ENCODE peak calls at places on chromosomes 1 and 21, in four cellular contexts. R is Caco-2, M is thoracic aorta, D is fibroblast of lung. T is an unnamed sample.

GRCh38 chr1:156767879-156768608 is 709 bp downstream of the PRCC start:
- DNase-seq in D (no peak), R (no peak), M (no peak), T (peak; percentile 30)

GRCh38 chr1:111283838-111284237 is 6.8 kb upstream of the CHIA start:
- DNase-seq in D (no peak), M (no peak), R (no peak), T (no peak)

GRCh38 chr1:77687519-77687906 is 5.1 kb upstream of the ZZZ3 start:
- DNase-seq in D (peak; percentile 14), M (no peak), R (peak; percentile 64), T (peak; percentile 35)

GRCh38 chr1:101438359-101438758 is 201.5 kb downstream of the S1PR1 start:
- DNase-seq in D (no peak), M (no peak), R (no peak), T (peak; percentile 33)

GRCh38 chr1:177424746-177425145 is 254.0 kb downstream of the BRINP2 start:
- DNase-seq in M (no peak), R (no peak), D (no peak), T (peak; percentile 17)

GRCh38 chr1:118290046-118290445 is 105.0 kb upstream of the SPAG17 start:
- DNase-seq in M (no peak), R (no peak), D (no peak), T (no peak)

GRCh38 chr1:95176859-95177258 is 57.2 kb upstream of the RWDD3 start:
- DNase-seq in R (no peak), M (no peak), D (no peak), T (no peak)

GRCh38 chr21:43289442-43289841 is 120.6 kb downstream of the CRYAA start:
- DNase-seq in D (no peak), M (no peak), R (no peak), T (no peak)

GRCh38 chr1:96660503-96660902 is 61.1 kb upstream of the PTBP2 start:
- DNase-seq in D (peak; percentile 68), M (no peak), R (no peak), T (peak; percentile 47)

GRCh38 chr1:1084372-1085170 is 10.5 kb upstream of the RNF223 start:
- DNase-seq in M (no peak), D (no peak), R (peak; percentile 26), T (no peak)

GRCh38 chr1:204637985-204638356 is 47.6 kb downstream of the LRRN2 start:
- DNase-seq in R (no peak), D (peak; percentile 32), M (no peak), T (no peak)

GRCh38 chr1:40802078-40803075 is 18.8 kb downstream of the KCNQ4 start:
- DNase-seq in R (peak; percentile 47), M (peak; percentile 46), D (peak; percentile 75), T (peak; percentile 86)

GRCh38 chr1:78687914-78688313 is 38.3 kb downstream of the IFI44 start:
- DNase-seq in M (no peak), D (peak; percentile 35), R (no peak), T (peak; percentile 18)

GRCh38 chr1:164728719-164729118 is 169.7 kb downstream of the PBX1 start:
- DNase-seq in D (peak; percentile 73), M (no peak), R (no peak), T (no peak)

GRCh38 chr1:39671793-39672550 is at the start of gene NT5C1A:
- DNase-seq in D (peak; percentile 18), R (no peak), M (no peak), T (no peak)

GRCh38 chr1:204107892-204108291 is 35.0 kb downstream of the SOX13 start:
- DNase-seq in D (no peak), R (no peak), M (no peak), T (no peak)

GRCh38 chr1:5579966-5580365 is 412.3 kb downstream of the NPHP4 start:
- DNase-seq in D (no peak), R (no peak), M (no peak), T (no peak)

GRCh38 chr1:27526569-27527222 is 36.7 kb upstream of the WASF2 start:
- DNase-seq in M (no peak), R (no peak), D (no peak), T (no peak)
- H3K4me3 ChIP-seq in M (no peak overlapping the region), R (peak overlapping the region; percentile 42), D (peak overlapping the region; percentile 28), T (peak overlapping the region; percentile 25)

GRCh38 chr1:234144866-234145265 is 228.4 kb upstream of the COA6 start:
- DNase-seq in M (no peak), D (peak; percentile 21), R (no peak), T (no peak)

GRCh38 chr1:234139966-234140365 is 233.3 kb upstream of the COA6 start:
- DNase-seq in D (peak; percentile 97), M (no peak), R (no peak), T (peak; percentile 90)

GRCh38 chr1:234140388-234140787 is 232.9 kb upstream of the COA6 start:
- DNase-seq in R (no peak), M (no peak), D (peak; percentile 33), T (no peak)

GRCh38 chr1:234141006-234141405 is 232.2 kb upstream of the COA6 start:
- DNase-seq in M (no peak), R (no peak), D (no peak), T (no peak)

GRCh38 chr1:234143681-234144080 is 229.6 kb upstream of the COA6 start:
- DNase-seq in D (no peak), R (no peak), M (no peak), T (no peak)
- TF ChIP-seq CTCF in D (no peak), R (no peak), M (no peak), T (no peak)

DNA sequence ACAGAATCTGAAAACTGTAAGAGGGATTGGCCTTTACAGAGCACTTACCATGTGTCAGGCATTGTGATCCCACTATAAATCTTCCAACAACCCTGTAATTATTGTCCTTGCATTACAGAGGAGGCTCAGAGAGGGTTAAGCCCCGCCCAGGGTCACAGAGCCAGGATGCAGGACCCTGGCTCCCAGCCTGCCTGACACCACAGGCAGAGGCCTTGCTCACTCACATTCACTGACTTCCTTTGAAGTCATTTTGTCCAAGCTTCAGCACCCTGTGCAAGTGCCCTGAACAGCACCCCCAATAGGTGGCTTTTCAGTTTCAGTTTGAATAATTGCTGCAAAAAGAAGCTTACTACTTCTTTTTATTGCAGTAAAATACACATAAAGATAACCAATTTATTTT is 256.8 kb upstream of the NFIA start:
- DNase-seq in R (no peak), M (no peak), D (no peak), T (no peak)
- H3K4me3 ChIP-seq in R (no peak overlapping the region), M (no peak overlapping the region), D (no peak overlapping the region), T (no peak overlapping the region)

DNA sequence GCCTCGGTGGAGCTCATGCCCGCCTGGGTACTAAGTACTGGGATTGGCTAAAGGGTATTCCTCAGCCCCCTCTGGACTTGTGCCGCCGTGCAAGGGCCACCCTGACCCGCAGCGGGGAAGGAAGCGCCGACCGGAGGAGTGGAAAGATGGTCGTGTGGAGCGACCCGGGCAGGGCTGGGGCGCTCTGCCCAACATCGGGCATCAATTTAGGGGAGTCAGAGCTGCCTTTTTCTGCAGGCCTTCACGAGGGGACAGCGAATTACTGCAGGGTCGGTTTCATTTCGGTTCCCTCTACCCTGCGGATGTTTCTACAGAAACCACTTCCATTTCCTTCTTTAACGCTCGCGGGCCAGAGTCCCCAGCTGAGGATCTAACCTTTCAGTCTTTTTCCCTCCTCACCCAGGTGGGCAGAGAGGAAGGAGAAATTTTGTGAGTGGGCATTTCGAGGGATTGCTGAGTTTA is 986 bp downstream of the TOR1AIP1 start:
- DNase-seq in R (no peak), D (no peak), M (no peak), T (no peak)
- TF ChIP-seq CTCF in R (no peak), D (no peak), M (no peak), T (no peak)

GRCh38 chr1:211259596-211260126 is 495 bp downstream of the RCOR3 start:
- DNase-seq in M (no peak), D (no peak), R (no peak), T (no peak)
- H3K4me3 ChIP-seq in M (peak overlapping the region; percentile 94), D (peak overlapping the region; percentile 85), R (peak overlapping the region; percentile 79), T (peak overlapping the region; percentile 88)

DNA sequence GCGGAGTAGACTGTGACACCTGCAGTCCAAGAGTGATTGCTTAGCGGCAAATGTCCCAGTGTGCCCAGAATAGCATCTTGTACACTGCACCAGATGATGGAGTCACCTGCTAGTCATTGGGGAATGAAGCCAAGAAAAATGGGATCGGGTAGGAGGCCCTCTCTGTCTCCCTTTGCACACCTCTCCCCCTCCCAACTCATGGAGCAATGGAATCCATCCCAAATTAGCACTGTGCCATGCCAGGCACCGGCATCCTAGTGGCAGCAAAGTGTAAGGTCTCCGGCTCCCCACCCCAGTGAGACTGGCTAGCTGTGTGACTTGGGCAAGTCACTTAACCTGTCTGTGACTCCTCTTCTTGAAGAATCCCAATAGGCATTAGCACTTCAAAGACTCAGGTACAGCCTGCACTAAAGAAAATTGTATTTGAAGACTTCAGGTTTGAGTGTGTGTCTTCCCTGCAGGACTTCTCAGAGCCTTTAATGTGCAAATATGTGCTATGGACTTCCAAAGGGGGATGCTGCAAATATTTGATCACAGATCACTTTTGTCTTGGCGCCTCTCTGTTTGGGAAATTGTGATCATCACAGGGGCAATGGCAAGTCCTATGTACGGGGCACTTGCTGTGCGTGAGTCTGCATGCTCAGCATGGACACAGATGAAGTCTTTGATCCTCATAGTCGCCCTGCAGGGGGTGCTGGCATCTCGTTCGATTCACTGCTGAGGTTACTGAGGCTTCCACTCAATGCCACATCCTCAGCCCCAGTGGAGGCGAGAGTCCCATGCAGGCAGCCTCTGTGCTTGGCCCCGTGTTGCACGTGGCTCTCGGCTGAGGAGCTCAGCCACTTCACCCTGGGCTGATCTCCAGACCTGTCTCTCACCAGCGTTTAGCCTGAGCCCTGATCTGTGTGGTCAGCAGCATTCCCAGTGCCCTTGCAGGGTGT is 272.9 kb upstream of the C1orf174 start:
- DNase-seq in D (no peak), R (no peak), M (no peak), T (no peak)
- TF ChIP-seq CTCF in D (no peak), R (no peak), M (no peak), T (no peak)

GRCh38 chr21:41665766-41666595 is 100.9 kb downstream of the RIPK4 start:
- DNase-seq in R (peak; percentile 24), M (no peak), D (no peak), T (no peak)
- H3K4me3 ChIP-seq in R (no peak overlapping the region), M (no peak overlapping the region), D (no peak overlapping the region), T (no peak overlapping the region)

DNA sequence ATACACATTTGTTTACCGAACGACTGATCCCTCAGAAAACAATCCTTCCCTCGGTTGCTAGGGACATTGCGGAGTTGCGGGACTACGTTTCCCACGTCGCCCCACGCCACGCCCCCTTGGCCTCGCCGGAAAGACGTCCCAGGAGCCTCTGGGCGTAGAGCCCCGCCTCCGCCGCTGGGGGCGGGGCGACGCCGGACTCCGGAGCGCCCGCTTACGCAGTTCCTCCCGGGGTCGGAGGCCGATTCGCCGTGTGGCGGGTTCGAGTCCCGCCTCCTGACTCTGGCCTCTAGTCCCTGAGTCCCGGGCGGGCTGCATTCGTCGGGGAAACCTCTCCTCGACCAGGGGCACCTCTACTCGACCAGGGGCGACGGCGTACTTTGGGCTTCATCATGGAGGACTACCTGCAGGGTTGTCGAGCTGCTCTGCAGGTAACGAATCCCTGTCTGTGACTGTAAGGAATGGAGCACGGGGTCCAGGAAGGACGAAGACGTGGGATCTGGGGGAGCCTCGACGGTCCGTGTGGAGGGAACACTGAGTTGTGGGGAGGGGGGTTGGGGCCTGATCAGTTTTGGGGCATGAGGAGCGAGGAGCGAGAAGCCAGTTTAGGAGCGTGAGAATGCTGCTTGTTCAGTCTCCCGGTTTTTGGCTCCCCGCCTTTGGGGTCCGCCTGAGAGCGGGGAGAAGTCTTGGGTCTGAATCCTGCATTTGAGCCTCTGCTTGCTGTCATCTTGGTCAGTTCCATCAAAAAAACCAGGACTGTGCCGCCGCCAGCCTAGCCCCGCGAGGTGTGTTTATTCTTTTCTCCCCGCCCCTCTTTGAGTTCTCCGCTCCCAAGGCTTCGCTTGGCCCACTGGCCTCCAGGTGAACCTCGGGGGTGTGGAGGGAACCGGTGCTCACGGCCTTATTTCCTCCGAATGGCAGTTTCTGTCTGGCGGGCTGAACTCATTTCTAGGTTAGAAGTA is at the start of gene PRUNE1:
- DNase-seq in D (peak; percentile 92), M (peak; percentile 86), R (peak; percentile 96), T (peak; percentile 96)
- TF ChIP-seq CTCF in D (no peak), M (no peak), R (no peak), T (no peak)

T was measured in epithelial cell of esophagus.